ENCODE peak calls at places on chromosomes 6 and 20, in six cellular contexts. O, G, H, F, W and J are unnamed samples.

GRCh38 chr6:70395301-70395672 is 18.0 kb upstream of the FAM135A start:
- DNase-seq in F (no peak), G (no peak), O (no peak), W (no peak), H (no peak), J (no peak)

GRCh38 chr20:31974975-31975481 is 7.1 kb downstream of the XKR7 start:
- DNase-seq in F (no peak), H (no peak), W (no peak), O (no peak), G (no peak), J (no peak)

GRCh38 chr20:36631651-36632050 is 14.3 kb downstream of the SLA2 start:
- DNase-seq in H (no peak), O (no peak), G (no peak), F (no peak), W (no peak), J (no peak)

GRCh38 chr6:39263299-39264037 is 34.2 kb upstream of the KCNK5 start:
- DNase-seq in H (no peak), G (no peak), F (peak; percentile 16), W (no peak), O (no peak), J (no peak)

GRCh38 chr20:32767418-32768198 is 5.4 kb downstream of the DNMT3B start:
- DNase-seq in F (no peak), H (no peak), O (no peak), G (no peak), W (no peak), J (no peak)

GRCh38 chr6:150273457-150274309 is 95.1 kb upstream of the IYD start:
- DNase-seq in H (no peak), W (no peak), G (no peak), O (no peak), F (no peak), J (peak; percentile 91)

GRCh38 chr6:54060286-54060685 is 51.0 kb upstream of the MLIP start:
- DNase-seq in F (no peak), W (no peak), H (peak; percentile 92), O (no peak), G (no peak), J (no peak)

GRCh38 chr6:31569861-31570536 is 2.1 kb upstream of the LTA start:
- DNase-seq in H (no peak), O (no peak), W (no peak), F (no peak), G (no peak), J (no peak)

GRCh38 chr20:25195962-25196700 is 619 bp downstream of the ENTPD6 start:
- DNase-seq in W (peak; percentile 57), F (peak; percentile 65), O (peak; percentile 55), H (no peak), G (no peak), J (peak; percentile 20)

GRCh38 chr6:43221046-43221773 is 8.1 kb downstream of the DNPH1 start:
- DNase-seq in W (no peak), F (peak; percentile 19), H (no peak), G (peak; percentile 26), O (no peak), J (peak; percentile 23)

GRCh38 chr20:56995157-56995556 is 271.3 kb downstream of the BMP7 start:
- DNase-seq in H (no peak), G (no peak), F (no peak), W (no peak), O (no peak), J (no peak)

GRCh38 chr20:48012401-48012974 is 227.2 kb upstream of the SULF2 start:
- DNase-seq in O (peak; percentile 30), G (no peak), F (no peak), W (no peak), H (peak; percentile 94), J (peak; percentile 30)

GRCh38 chr6:15621203-15622044 is 41.4 kb downstream of the DTNBP1 start:
- DNase-seq in O (no peak), G (no peak), H (peak; percentile 45), F (no peak), W (no peak), J (peak; percentile 69)

GRCh38 chr6:32118782-32119628 is 9.0 kb downstream of the ATF6B start:
- DNase-seq in O (peak; percentile 65), F (peak; percentile 84), G (peak; percentile 84), H (peak; percentile 92), W (peak; percentile 70), J (peak; percentile 80)

GRCh38 chr6:111427341-111428116 is 55.5 kb downstream of the REV3L start:
- DNase-seq in O (peak; percentile 62), W (no peak), F (peak; percentile 32), H (peak; percentile 91), G (no peak), J (no peak)

GRCh38 chr6:166145751-166146150 is 21.9 kb downstream of the TBXT start:
- DNase-seq in W (no peak), H (peak; percentile 37), O (no peak), F (no peak), G (no peak), J (no peak)

GRCh38 chr20:31543966-31544598 is 29.8 kb downstream of the HM13 start:
- DNase-seq in W (no peak), F (no peak), H (peak; percentile 90), G (no peak), O (no peak), J (peak; percentile 38)

GRCh38 chr20:18187020-18187419 is 49.4 kb downstream of the KAT14 start:
- DNase-seq in O (no peak), G (no peak), W (no peak), F (peak; percentile 11), H (no peak), J (no peak)

GRCh38 chr6:165119231-165120020 is 190.0 kb downstream of the C6orf118 start:
- DNase-seq in F (no peak), O (no peak), W (no peak), H (peak; percentile 23), G (no peak), J (peak; percentile 40)

GRCh38 chr6:33410050-33410710 is 634 bp upstream of the PHF1 start:
- DNase-seq in F (peak; percentile 98), O (peak; percentile 97), H (peak; percentile 98), G (peak; percentile 92), W (peak; percentile 97), J (peak; percentile 98)

GRCh38 chr6:90397929-90398674 is 101.5 kb upstream of the BACH2 start:
- DNase-seq in F (no peak), O (no peak), W (peak; percentile 30), G (no peak), H (peak; percentile 7), J (no peak)

GRCh38 chr6:31383149-31383548 is 20.2 kb upstream of the MICA start:
- DNase-seq in H (peak; percentile 20), G (no peak), F (no peak), W (no peak), O (no peak), J (no peak)

GRCh38 chr6:10099648-10100047 is 315.2 kb downstream of the TFAP2A start:
- DNase-seq in H (no peak), G (no peak), O (no peak), W (no peak), F (no peak), J (no peak)

GRCh38 chr6:42929928-42930360 is 664 bp downstream of the CNPY3 start:
- DNase-seq in G (no peak), F (no peak), W (no peak), O (peak; percentile 50), H (peak; percentile 66), J (peak; percentile 74)

GRCh38 chr6:112535816-112536215 is 188.7 kb downstream of the RFPL4B start:
- DNase-seq in H (no peak), G (no peak), F (no peak), O (no peak), W (no peak), J (no peak)

GRCh38 chr6:47161176-47161687 is 119.1 kb upstream of the ADGRF1 start:
- DNase-seq in H (peak; percentile 63), O (peak; percentile 79), G (no peak), W (peak; percentile 11), F (peak; percentile 67), J (no peak)